ENCODE peak calls at places on chromosomes 6 and 20, in five cellular contexts. One of them, this sample, is unnamed.

GRCh38 chr6:144909753-144910280 is 624.7 kb downstream of the UTRN start:
- DNase-seq in G401: no peak
- DNase-seq in activated T-cell treated with anti-CD3 and anti-CD28 coated beads for 1 hour: no peak
- DNase-seq in ELR: peak
- DNase-seq in retina: no peak
- DNase-seq in this sample: no peak

GRCh38 chr20:41501376-41501775 is 116.8 kb downstream of the CHD6 start:
- DNase-seq in G401: no peak
- DNase-seq in activated T-cell treated with anti-CD3 and anti-CD28 coated beads for 1 hour: no peak
- DNase-seq in ELR: no peak
- DNase-seq in retina: no peak
- DNase-seq in this sample: no peak

GRCh38 chr6:135722679-135723078 is 128.8 kb upstream of the PDE7B start:
- DNase-seq in G401: no peak
- DNase-seq in ELR: peak
- DNase-seq in retina: no peak
- DNase-seq in activated T-cell treated with anti-CD3 and anti-CD28 coated beads for 1 hour: no peak
- DNase-seq in this sample: no peak

GRCh38 chr20:61800359-61801064 is 265.2 kb downstream of the TAF4 start:
- DNase-seq in activated T-cell treated with anti-CD3 and anti-CD28 coated beads for 1 hour: no peak
- DNase-seq in ELR: no peak
- DNase-seq in retina: no peak
- DNase-seq in G401: no peak
- DNase-seq in this sample: no peak

GRCh38 chr6:148565931-148566663 is 180.7 kb upstream of the UST start:
- DNase-seq in retina: no peak
- DNase-seq in ELR: peak
- DNase-seq in G401: no peak
- DNase-seq in activated T-cell treated with anti-CD3 and anti-CD28 coated beads for 1 hour: no peak
- DNase-seq in this sample: no peak

GRCh38 chr6:16823700-16824352 is 62.6 kb upstream of the ATXN1 start:
- DNase-seq in G401: no peak
- DNase-seq in activated T-cell treated with anti-CD3 and anti-CD28 coated beads for 1 hour: no peak
- DNase-seq in ELR: no peak
- DNase-seq in retina: no peak
- DNase-seq in this sample: no peak

GRCh38 chr6:453152-453551 is 61.6 kb downstream of the IRF4 start:
- DNase-seq in G401: peak
- DNase-seq in retina: peak
- DNase-seq in activated T-cell treated with anti-CD3 and anti-CD28 coated beads for 1 hour: no peak
- DNase-seq in ELR: no peak
- DNase-seq in this sample: no peak

GRCh38 chr6:30826961-30827342 is 57.4 kb upstream of the DDR1 start:
- DNase-seq in ELR: peak
- DNase-seq in G401: no peak
- DNase-seq in retina: no peak
- DNase-seq in activated T-cell treated with anti-CD3 and anti-CD28 coated beads for 1 hour: no peak
- DNase-seq in this sample: no peak

GRCh38 chr6:7993952-7994351 is 70.2 kb downstream of the BLOC1S5 start:
- DNase-seq in ELR: no peak
- DNase-seq in retina: no peak
- DNase-seq in activated T-cell treated with anti-CD3 and anti-CD28 coated beads for 1 hour: no peak
- DNase-seq in G401: no peak
- DNase-seq in this sample: no peak

This sample was measured in CD8-positive, alpha-beta T cell.